ENCODE peak calls at places on chromosomes 3 and 15, in four cellular contexts. G is HCT116, K is body of pancreas, L is uterus. V is an unnamed sample.

GRCh38 chr15:33313491-33313890 is 2.7 kb downstream of the RYR3 start:
- DNase-seq in G (no peak), K (no peak), L (no peak), V (no peak)

GRCh38 chr3:184907941-184908649 is 96.1 kb downstream of the VPS8 start:
- DNase-seq in K (no peak), L (no peak), G (no peak), V (peak; percentile 39)

GRCh38 chr15:69749797-69750196 is 297.2 kb downstream of the RPLP1 start:
- DNase-seq in L (no peak), K (no peak), G (peak; percentile 13), V (no peak)

GRCh38 chr3:67017211-67017610 is 19.1 kb downstream of the KBTBD8 start:
- DNase-seq in K (no peak), L (no peak), G (no peak), V (no peak)

GRCh38 chr15:49978171-49978570 is 140.9 kb downstream of the ATP8B4 start:
- DNase-seq in L (no peak), K (no peak), G (no peak), V (no peak)

GRCh38 chr3:129058441-129059194 is 2.0 kb upstream of the GP9 start:
- DNase-seq in L (no peak), G (no peak), K (peak; percentile 70), V (no peak)

GRCh38 chr15:101689901-101690300 is 34.4 kb downstream of the TARS3 start:
- DNase-seq in G (no peak), K (no peak), L (no peak), V (no peak)

GRCh38 chr15:74630284-74631086 is 14.8 kb downstream of the CLK3 start:
- DNase-seq in L (no peak), K (no peak), G (no peak), V (no peak)

GRCh38 chr3:133662256-133662773 is 574 bp upstream of the TOPBP1 start:
- DNase-seq in L (no peak), G (no peak), K (no peak), V (no peak)

GRCh38 chr15:34904527-34904926 is 65.0 kb downstream of the AQR start:
- DNase-seq in G (no peak), K (no peak), L (no peak), V (no peak)

GRCh38 chr3:76859596-76859995 is 180.3 kb upstream of the ROBO2 start:
- DNase-seq in L (no peak), G (no peak), K (no peak), V (no peak)

GRCh38 chr3:67620869-67621268 is 33.5 kb downstream of the SUCLG2 start:
- DNase-seq in K (no peak), G (no peak), L (no peak), V (no peak)

GRCh38 chr3:107701299-107701698 is 178.5 kb downstream of the BBX start:
- DNase-seq in G (no peak), L (no peak), K (no peak), V (no peak)

GRCh38 chr3:24254649-24255048 is 240.0 kb downstream of the THRB start:
- DNase-seq in L (no peak), K (no peak), G (no peak), V (no peak)

GRCh38 chr3:141455603-141456327 is 31.1 kb upstream of the RASA2 start:
- DNase-seq in K (no peak), L (no peak), G (no peak), V (no peak)

GRCh38 chr15:38455096-38455495 is 1.2 kb downstream of the FAM98B start:
- DNase-seq in K (no peak), L (no peak), G (no peak), V (no peak)

GRCh38 chr3:57029924-57030323 is 30.5 kb upstream of the SPATA12 start:
- DNase-seq in L (no peak), G (no peak), K (peak; percentile 59), V (no peak)

GRCh38 chr3:124951511-124952390 is 17.2 kb upstream of the MUC13 start:
- DNase-seq in K (no peak), L (no peak), G (no peak), V (no peak)

GRCh38 chr3:30779686-30780287 is 114.7 kb downstream of the GADL1 start:
- DNase-seq in K (no peak), G (peak; percentile 16), L (no peak), V (no peak)

GRCh38 chr3:72234394-72234793 is 449.4 kb upstream of the PROK2 start:
- DNase-seq in G (no peak), L (peak; percentile 45), K (peak; percentile 27), V (peak; percentile 69)

GRCh38 chr3:168040624-168041208 is 55.0 kb downstream of the GOLIM4 start:
- DNase-seq in L (no peak), K (peak; percentile 34), G (peak; percentile 32), V (no peak)

GRCh38 chr3:135528638-135529037 is 436.9 kb upstream of the PPP2R3A start:
- DNase-seq in L (no peak), G (no peak), K (no peak), V (no peak)

GRCh38 chr3:117820900-117821299 is 1111.3 kb downstream of the TUSC7 start:
- DNase-seq in K (no peak), G (no peak), L (no peak), V (no peak)

GRCh38 chr3:139129892-139130291 is 85.2 kb upstream of the PRR23C start:
- DNase-seq in L (no peak), G (no peak), K (no peak), V (no peak)

GRCh38 chr3:192130534-192131132 is 596.7 kb downstream of the FGF12 start:
- DNase-seq in L (peak; percentile 13), K (peak; percentile 56), G (peak; percentile 60), V (peak; percentile 26)

GRCh38 chr3:80096909-80097308 is 329.1 kb upstream of the ROBO1 start:
- DNase-seq in L (no peak), G (no peak), K (no peak), V (no peak)

GRCh38 chr3:192645437-192645836 is 81.9 kb downstream of the FGF12 start:
- DNase-seq in K (no peak), L (no peak), G (no peak), V (no peak)

GRCh38 chr3:135860761-135861160 is 104.8 kb upstream of the PPP2R3A start:
- DNase-seq in L (no peak), G (no peak), K (no peak), V (no peak)

GRCh38 chr3:54853573-54854404 is 74.1 kb downstream of the LRTM1 start:
- DNase-seq in K (peak; percentile 78), G (no peak), L (peak; percentile 67), V (peak; percentile 33)

GRCh38 chr15:36106640-36107335 is 472.6 kb upstream of the CDIN1 start:
- DNase-seq in L (no peak), K (no peak), G (no peak), V (no peak)

GRCh38 chr15:69807752-69808151 is 290.0 kb downstream of the TLE3 start:
- DNase-seq in G (peak; percentile 8), L (no peak), K (no peak), V (peak; percentile 25)

GRCh38 chr3:72441284-72441994 is 406.8 kb downstream of the SHQ1 start:
- DNase-seq in K (no peak), L (no peak), G (no peak), V (no peak)

GRCh38 chr3:188345223-188345622 is 191.3 kb downstream of the LPP start:
- DNase-seq in L (no peak), K (no peak), G (no peak), V (no peak)

GRCh38 chr3:150391200-150391599 is 16.9 kb upstream of the TSC22D2 start:
- DNase-seq in K (no peak), G (no peak), L (no peak), V (no peak)

GRCh38 chr15:90987561-90988141 is 6.7 kb downstream of the PRC1 start:
- DNase-seq in K (no peak), G (no peak), L (no peak), V (no peak)
- TF ChIP-seq POLR2A in K (no peak), G (no peak), L (no peak), V (no peak)

GRCh38 chr15:41775651-41776050 is 1.4 kb downstream of the MAPKBP1 start:
- DNase-seq in K (no peak), G (no peak), L (no peak), V (no peak)

GRCh38 chr15:41774873-41775417 is 661 bp downstream of the MAPKBP1 start:
- DNase-seq in L (no peak), K (no peak), G (no peak), V (no peak)

GRCh38 chr15:41779662-41780157 is 5.4 kb downstream of the MAPKBP1 start:
- DNase-seq in K (no peak), G (no peak), L (no peak), V (no peak)

GRCh38 chr15:41778503-41778902 is 4.2 kb downstream of the MAPKBP1 start:
- DNase-seq in G (no peak), K (no peak), L (no peak), V (no peak)

DNA sequence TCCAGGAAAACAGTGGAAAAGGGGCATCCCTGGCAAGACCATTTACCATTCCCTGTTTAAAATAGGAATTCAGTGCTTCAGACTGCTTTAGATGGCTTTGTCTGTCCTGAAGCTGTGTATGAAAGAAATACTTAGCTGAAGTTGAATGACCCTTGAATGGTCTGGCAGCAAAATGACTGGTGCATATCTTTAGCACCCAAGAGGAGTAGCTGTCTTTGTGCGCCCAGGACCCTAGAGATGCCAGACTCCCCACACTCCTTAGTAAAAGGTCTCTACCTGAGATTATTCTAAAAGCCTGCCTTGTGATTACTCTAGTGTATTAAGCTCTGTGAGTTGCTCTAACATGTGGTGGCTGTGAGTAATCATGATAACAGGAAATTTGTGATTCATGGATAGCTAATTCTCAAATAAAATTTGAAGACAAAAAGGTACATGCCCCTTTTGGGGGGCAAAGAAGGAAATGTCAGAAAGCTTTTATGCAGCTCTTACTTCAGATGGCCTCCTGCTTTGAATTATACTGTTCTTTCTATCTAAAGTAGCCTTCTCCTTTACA is 3.2 kb downstream of the MAPKBP1 start:
- DNase-seq in K (no peak), G (no peak), L (no peak), V (no peak)
- H3K4me3 ChIP-seq in K (no peak overlapping the region), G (no peak overlapping the region), L (no peak overlapping the region), V (no peak overlapping the region)

GRCh38 chr3:4984511-4984864 is 5.3 kb downstream of the BHLHE40 start:
- DNase-seq in G (no peak), L (no peak), K (no peak), V (no peak)
- TF ChIP-seq POLR2A in G (no peak), L (no peak), K (no peak), V (no peak)

GRCh38 chr3:114379266-114379665 is 85.4 kb downstream of the TIGIT start:
- DNase-seq in G (no peak), L (no peak), K (no peak), V (no peak)

GRCh38 chr3:114389156-114389555 is 95.3 kb downstream of the TIGIT start:
- DNase-seq in G (no peak), L (no peak), K (no peak), V (no peak)

GRCh38 chr3:114384558-114384903 is 90.7 kb downstream of the TIGIT start:
- DNase-seq in G (no peak), K (no peak), L (no peak), V (no peak)

GRCh38 chr3:114380233-114380645 is 86.4 kb downstream of the TIGIT start:
- DNase-seq in L (peak; percentile 61), G (peak; percentile 44), K (peak; percentile 19), V (peak; percentile 68)

DNA sequence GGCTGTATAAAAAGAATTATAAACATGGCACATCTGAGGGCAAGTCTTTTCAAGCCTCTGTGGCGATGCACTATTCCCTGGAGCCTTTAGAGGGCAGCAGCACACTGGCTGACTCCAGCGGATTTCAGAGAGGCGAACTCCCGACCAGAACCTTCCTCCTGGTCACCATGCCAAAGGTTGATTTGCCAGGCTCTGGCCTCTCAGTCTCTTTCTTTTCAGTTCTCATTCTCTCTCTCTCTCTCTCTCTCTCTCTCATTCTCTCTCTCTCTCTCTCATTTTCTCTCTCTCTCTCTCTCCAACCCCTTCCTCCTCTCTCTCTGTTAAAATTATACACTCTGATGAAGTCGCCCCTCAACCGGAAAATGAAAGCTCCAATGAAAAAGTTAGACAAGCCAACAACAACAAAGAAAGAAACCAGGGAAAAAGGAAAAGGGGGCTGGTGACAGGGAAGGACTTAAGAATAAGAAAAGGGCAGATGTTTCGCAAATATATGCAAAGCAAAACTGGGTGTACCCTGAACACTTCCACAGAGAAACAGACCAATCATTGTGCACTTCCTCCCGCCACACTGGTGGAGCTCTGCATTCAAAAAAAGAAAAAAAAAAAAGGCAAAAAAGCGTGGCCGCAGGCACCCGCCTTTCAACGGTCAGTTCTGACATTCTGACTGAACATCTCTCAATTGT is 90.2 kb downstream of the TIGIT start:
- DNase-seq in K (peak; percentile 79), G (peak; percentile 47), L (peak; percentile 84), V (peak; percentile 72)
- H3K4me3 ChIP-seq in K (no peak overlapping the region), G (no peak overlapping the region), L (peak overlapping the region; percentile 46), V (peak overlapping the region; percentile 46)